ENCODE peak calls at places on chromosomes 6 and 20, in five cellular contexts. Z, V, H, Y and R are unnamed samples.

GRCh38 chr6:79522609-79523008 is 14.6 kb downstream of the LCA5 start:
- DNase-seq in Z (no peak), V (no peak), H (no peak), Y (no peak), R (no peak)

GRCh38 chr6:25866011-25866410 is 8.0 kb downstream of the SLC17A3 start:
- DNase-seq in Z (no peak), V (no peak), H (no peak), Y (no peak), R (no peak)

GRCh38 chr20:62369508-62370114 is 2.5 kb upstream of the LAMA5 start:
- DNase-seq in Z (no peak), V (no peak), H (no peak), Y (no peak), R (no peak)

GRCh38 chr20:53652090-53652858 is 58.6 kb upstream of the ZNF217 start:
- DNase-seq in Z (peak), V (no peak), H (no peak), Y (peak), R (no peak)

GRCh38 chr20:18213002-18213401 is 75.3 kb upstream of the ZNF133 start:
- DNase-seq in Z (no peak), V (no peak), H (no peak), Y (no peak), R (no peak)

GRCh38 chr20:16107172-16107870 is 465.9 kb downstream of the KIF16B start:
- DNase-seq in Z (no peak), V (no peak), H (peak), Y (no peak), R (peak)

GRCh38 chr6:157244780-157245179 is 78.5 kb downstream of the TMEM242 start:
- DNase-seq in Z (no peak), V (no peak), H (peak), Y (no peak), R (no peak)

GRCh38 chr6:155042983-155043382 is 47.9 kb downstream of the TIAM2 start:
- DNase-seq in Z (no peak), V (no peak), H (no peak), Y (no peak), R (no peak)

GRCh38 chr6:36610041-36610440 is 15.9 kb downstream of the SRSF3 start:
- DNase-seq in Z (peak), V (no peak), H (peak), Y (no peak), R (no peak)

GRCh38 chr6:37731888-37732287 is 34.2 kb upstream of the MDGA1 start:
- DNase-seq in Z (peak), V (no peak), H (no peak), Y (no peak), R (no peak)

GRCh38 chr6:25253371-25253770 is 25.8 kb upstream of the CARMIL1 start:
- DNase-seq in Z (no peak), V (no peak), H (no peak), Y (no peak), R (no peak)

GRCh38 chr6:26118999-26119398 is 31.8 kb downstream of the HFE start:
- DNase-seq in Z (no peak), V (no peak), H (no peak), Y (peak), R (no peak)